ENCODE peak calls at places on chromosome 13, in five cellular contexts. S is mucosa of descending colon, I is choroid plexus epithelial cell, Q is lower leg skin, U is fibroblast of mammary gland. P is an unnamed sample.

GRCh38 chr13:52158629-52159158 is 703 bp downstream of the NEK3 start:
- DNase-seq in S (no peak), I (peak), Q (peak), U (peak), P (peak)

GRCh38 chr13:114000151-114001040 is 26.5 kb upstream of the C13orf46 start:
- DNase-seq in S (peak), I (no peak), Q (no peak), U (no peak), P (no peak)

GRCh38 chr13:40550130-40550529 is 116.3 kb downstream of the FOXO1 start:
- DNase-seq in S (no peak), I (peak), Q (no peak), U (peak), P (peak)

GRCh38 chr13:21813844-21814243 is 143.0 kb downstream of the FGF9 start:
- DNase-seq in S (no peak), I (no peak), Q (no peak), U (no peak), P (peak)

GRCh38 chr13:114130708-114131580 is 1.5 kb downstream of the RASA3 start:
- DNase-seq in S (peak), I (peak), Q (no peak), U (peak), P (peak)

GRCh38 chr13:95921485-95921884 is 131.7 kb downstream of the UGGT2 start:
- DNase-seq in S (no peak), I (peak), Q (no peak), U (peak), P (no peak)

GRCh38 chr13:39415003-39415402 is 188.0 kb downstream of the LHFPL6 start:
- DNase-seq in S (no peak), I (peak), Q (peak), U (peak), P (no peak)

GRCh38 chr13:51874651-51875050 is 12.9 kb downstream of the CCDC70 start:
- DNase-seq in S (no peak), I (no peak), Q (no peak), U (no peak), P (no peak)

GRCh38 chr13:38308736-38309135 is 40.9 kb upstream of the UFM1 start:
- DNase-seq in S (no peak), I (peak), Q (no peak), U (peak), P (peak)

GRCh38 chr13:22298530-22298929 is 627.7 kb downstream of the FGF9 start:
- DNase-seq in S (no peak), I (no peak), Q (no peak), U (no peak), P (no peak)

GRCh38 chr13:77833331-77833863 is 85.2 kb downstream of the EDNRB start:
- DNase-seq in S (no peak), I (peak), Q (peak), U (peak), P (no peak)

GRCh38 chr13:29943301-29944085 is 93.1 kb upstream of the UBL3 start:
- DNase-seq in S (no peak), I (no peak), Q (no peak), U (no peak), P (no peak)

GRCh38 chr13:99258210-99258860 is at the start of gene GPR18:
- DNase-seq in S (no peak), I (no peak), Q (no peak), U (no peak), P (no peak)

GRCh38 chr13:51935326-51936171 is 73.8 kb downstream of the CCDC70 start:
- DNase-seq in S (no peak), I (peak), Q (no peak), U (peak), P (peak)

GRCh38 chr13:50645092-50645491 is 198.4 kb downstream of the DLEU7 start:
- DNase-seq in S (no peak), I (peak), Q (no peak), U (peak), P (peak)

GRCh38 chr13:52779028-52779612 is 39.5 kb upstream of the CNMD start:
- DNase-seq in S (no peak), I (no peak), Q (no peak), U (no peak), P (no peak)

GRCh38 chr13:93771229-93771628 is 544.6 kb downstream of the GPC6 start:
- DNase-seq in S (no peak), I (no peak), Q (no peak), U (no peak), P (no peak)

GRCh38 chr13:113084943-113085540 is 20.5 kb upstream of the F7 start:
- DNase-seq in S (peak), I (no peak), Q (no peak), U (no peak), P (no peak)

DNA sequence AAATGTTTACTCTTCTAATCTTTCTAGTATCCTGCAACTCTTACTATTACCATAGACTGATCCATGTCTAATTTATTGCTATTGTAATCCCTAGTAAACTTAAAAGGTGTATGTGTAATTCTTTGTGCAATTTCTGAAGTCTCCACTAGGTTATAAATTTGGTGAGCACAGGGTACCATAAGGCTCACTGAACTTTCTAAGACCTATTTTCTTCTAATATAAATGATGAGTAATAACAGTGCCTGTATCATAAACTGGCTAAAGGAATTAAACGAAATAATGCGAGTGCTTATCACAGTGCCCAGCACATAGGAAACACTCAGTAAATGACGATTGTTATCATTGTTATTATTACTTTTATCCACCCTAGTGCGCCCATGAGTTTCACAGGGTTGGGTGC is 119.1 kb downstream of the KLF12 start:
- DNase-seq in S (no peak), I (peak), Q (no peak), U (peak), P (peak)
- TF ChIP-seq CTCF in S (no peak), I (peak), Q (no peak), U (peak), P (peak)

DNA sequence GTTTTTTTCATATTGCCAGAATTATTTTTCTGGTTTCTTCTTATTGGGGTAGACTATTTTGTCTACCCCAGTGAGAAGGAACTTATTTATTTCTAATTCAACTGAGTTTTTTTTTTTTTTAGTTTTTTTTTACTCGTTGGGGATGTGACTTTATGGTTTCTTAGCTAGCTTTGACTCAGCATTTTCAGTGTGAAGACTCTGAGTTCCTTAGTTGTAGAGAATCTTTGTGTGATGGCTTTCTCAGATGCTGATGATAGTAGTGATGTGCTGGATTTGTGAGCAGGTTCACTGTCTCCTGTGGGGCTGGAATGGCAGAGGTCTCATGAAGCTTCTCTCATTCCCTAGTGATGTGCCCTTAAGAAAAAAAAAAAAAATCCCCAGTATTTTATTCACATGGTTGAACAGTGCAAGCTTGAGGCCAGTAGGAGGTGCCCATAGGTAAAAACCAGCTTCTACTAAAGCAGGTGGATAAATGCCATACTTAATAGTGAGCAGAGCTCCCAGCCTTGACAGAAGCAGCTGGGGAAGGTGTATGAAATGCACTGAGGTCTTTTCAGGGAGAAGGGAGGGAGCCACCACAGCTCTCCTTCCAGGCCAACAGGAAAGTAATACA is 106.2 kb upstream of the KLF5 start:
- DNase-seq in S (no peak), I (peak), Q (no peak), U (no peak), P (peak)
- TF ChIP-seq CTCF in S (no peak), I (no peak), Q (no peak), U (no peak), P (peak)

DNA sequence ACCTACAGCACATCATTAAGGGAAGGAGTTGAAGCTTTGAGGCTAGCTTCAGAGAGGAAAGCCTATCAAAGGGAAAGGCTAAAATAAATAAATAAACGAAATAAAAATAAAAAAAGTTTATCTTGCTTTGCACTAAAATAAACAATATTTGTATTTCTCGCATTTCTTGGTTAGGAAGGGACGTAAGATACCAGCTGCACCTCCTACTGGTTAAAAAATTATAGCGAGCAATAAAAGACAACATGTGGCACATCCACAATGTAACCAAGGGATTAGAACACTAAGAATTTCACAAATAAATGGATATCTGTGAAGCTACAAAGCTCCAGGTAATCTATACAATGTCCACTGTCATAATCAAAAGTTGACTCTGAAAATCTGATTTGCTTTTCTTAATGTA is 194.5 kb downstream of the DACH1 start:
- DNase-seq in S (no peak), I (peak), Q (no peak), U (no peak), P (no peak)
- TF ChIP-seq CTCF in S (no peak), I (peak), Q (no peak), U (no peak), P (no peak)

GRCh38 chr13:107133950-107134349 is 566.0 kb upstream of the ARGLU1 start:
- DNase-seq in S (no peak), I (no peak), Q (no peak), U (no peak), P (no peak)

GRCh38 chr13:107141767-107142166 is 573.8 kb upstream of the ARGLU1 start:
- DNase-seq in S (no peak), I (no peak), Q (no peak), U (no peak), P (no peak)

GRCh38 chr13:107138987-107139386 is 571.0 kb upstream of the ARGLU1 start:
- DNase-seq in S (no peak), I (no peak), Q (no peak), U (no peak), P (no peak)

GRCh38 chr13:107144432-107144831 is 576.5 kb upstream of the ARGLU1 start:
- DNase-seq in S (no peak), I (peak), Q (no peak), U (peak), P (peak)

DNA sequence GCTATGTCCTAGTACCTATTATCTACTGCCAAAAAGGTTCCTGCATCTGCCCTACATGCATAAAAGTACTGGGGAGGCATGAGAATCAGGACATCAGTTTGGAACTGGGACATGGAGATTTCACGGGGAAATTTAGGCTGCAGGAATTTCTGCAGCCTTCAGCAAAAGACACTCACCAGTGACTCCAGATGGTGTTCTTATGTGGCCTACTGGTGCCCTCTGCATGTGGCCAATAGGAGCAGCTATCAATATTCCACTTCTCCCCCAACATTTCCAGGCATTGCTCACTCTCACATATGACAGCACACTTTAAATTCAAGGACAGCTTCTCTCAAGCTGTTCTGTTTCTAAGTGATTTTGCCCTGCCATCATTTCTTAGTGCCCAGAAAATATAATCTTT is 570.5 kb upstream of the ARGLU1 start:
- DNase-seq in S (no peak), I (no peak), Q (no peak), U (peak), P (no peak)
- TF ChIP-seq CTCF in S (no peak), I (no peak), Q (no peak), U (no peak), P (no peak)

P was measured in bronchial epithelial cell.